ENCODE peak calls at places on chromosomes 11 and 22, in four cellular contexts. M, S, X and N are unnamed samples.

GRCh38 chr11:47766363-47767227 is 546 bp downstream of the FNBP4 start:
- DNase-seq in M (peak), S (peak), X (no peak), N (no peak)

GRCh38 chr11:73998846-73999575 is 9.9 kb downstream of the UCP3 start:
- DNase-seq in M (no peak), S (no peak), X (no peak), N (no peak)

GRCh38 chr11:47583844-47584243 is 2.6 kb upstream of the FAM180B start:
- DNase-seq in M (no peak), S (no peak), X (no peak), N (no peak)

GRCh38 chr11:133064152-133064877 is 468.0 kb downstream of the OPCML start:
- DNase-seq in M (peak), S (peak), X (peak), N (no peak)

GRCh38 chr11:45089845-45090499 is 56.5 kb upstream of the PRDM11 start:
- DNase-seq in M (no peak), S (no peak), X (no peak), N (no peak)

GRCh38 chr11:28697920-28698827 is 590.0 kb downstream of the METTL15 start:
- DNase-seq in M (peak), S (peak), X (peak), N (no peak)

GRCh38 chr22:31343235-31344191 is 2.6 kb downstream of the PATZ1 start:
- DNase-seq in M (peak), S (no peak), X (no peak), N (no peak)

GRCh38 chr22:39024923-39025322 is 4.0 kb downstream of the APOBEC3D start:
- DNase-seq in M (no peak), S (no peak), X (no peak), N (no peak)

GRCh38 chr11:57223601-57224000 is 13.4 kb downstream of the APLNR start:
- DNase-seq in M (no peak), S (no peak), X (no peak), N (no peak)

GRCh38 chr11:95363189-95363588 is 132.2 kb upstream of the SESN3 start:
- DNase-seq in M (no peak), S (no peak), X (no peak), N (no peak)

DNA sequence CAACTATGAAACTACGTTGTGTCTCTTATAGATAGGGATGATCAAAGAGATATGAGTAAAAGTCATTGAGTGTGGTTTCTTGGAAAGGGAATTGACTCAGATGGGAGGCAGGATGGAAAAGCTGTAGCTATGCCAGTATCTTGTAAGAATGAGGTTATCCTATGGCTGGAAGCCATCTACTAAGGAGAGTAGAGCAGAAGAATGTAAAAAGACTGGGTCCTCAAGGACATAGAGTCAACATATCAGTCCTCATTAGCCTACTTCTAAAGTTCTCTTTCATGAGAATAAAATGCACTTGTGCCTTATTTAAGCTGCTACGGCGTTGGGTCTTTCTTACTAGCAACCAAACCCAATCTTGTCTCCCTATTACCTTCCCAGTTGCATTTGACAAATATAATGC is 78.9 kb upstream of the POU2AF2 start:
- DNase-seq in M (no peak), S (no peak), X (no peak), N (no peak)
- TF ChIP-seq POLR2AphosphoS2 in M (no peak), S (no peak), X (no peak), N (no peak)

DNA sequence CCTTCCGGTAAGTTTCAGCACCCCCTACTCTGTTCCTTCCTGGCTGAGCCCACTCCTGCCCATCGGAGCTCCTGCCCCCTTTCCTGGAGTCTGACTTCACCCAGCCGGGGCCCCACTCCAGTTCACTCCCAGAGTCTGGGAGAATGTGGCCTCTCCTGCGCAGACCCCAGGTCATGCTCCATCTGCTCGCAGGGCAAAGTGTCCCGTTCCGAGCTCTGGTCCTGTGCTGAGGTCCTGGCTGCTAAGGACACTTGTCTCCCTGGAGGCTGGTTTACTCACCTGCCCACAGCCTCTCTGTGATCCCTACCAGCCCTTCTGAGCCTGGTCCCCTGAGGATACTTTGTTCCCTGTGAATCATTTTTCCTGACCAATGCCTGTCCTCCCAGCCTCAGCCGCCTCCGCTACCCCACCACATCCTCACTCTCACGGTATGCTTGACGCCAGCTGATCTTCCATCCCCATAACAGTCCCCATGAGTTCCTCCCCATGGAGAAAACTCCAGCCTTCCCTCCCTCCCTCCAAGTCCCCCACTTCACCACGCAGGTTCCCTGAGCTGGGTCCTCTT is 526 bp downstream of the IFITM10 start:
- DNase-seq in M (no peak), S (no peak), X (peak), N (no peak)
- TF ChIP-seq BHLHE40 in M (no peak), S (no peak), X (no peak), N (no peak)

GRCh38 chr11:4644233-4644632 is 451 bp downstream of the OR51E1 start:
- DNase-seq in M (no peak), S (no peak), X (no peak), N (no peak)
- TF ChIP-seq POLR2AphosphoS2 in M (no peak), S (no peak), X (no peak), N (no peak)

GRCh38 chr11:18986744-18987143 is 47.5 kb upstream of the MRGPRX1 start:
- DNase-seq in M (no peak), S (no peak), X (no peak), N (no peak)

GRCh38 chr11:18987454-18988231 is 48.4 kb upstream of the MRGPRX1 start:
- DNase-seq in M (no peak), S (no peak), X (no peak), N (no peak)

GRCh38 chr11:18981897-18982296 is 42.7 kb upstream of the MRGPRX1 start:
- DNase-seq in M (no peak), S (no peak), X (no peak), N (no peak)
- TF ChIP-seq BHLHE40 in M (no peak), S (no peak), X (no peak), N (no peak)

DNA sequence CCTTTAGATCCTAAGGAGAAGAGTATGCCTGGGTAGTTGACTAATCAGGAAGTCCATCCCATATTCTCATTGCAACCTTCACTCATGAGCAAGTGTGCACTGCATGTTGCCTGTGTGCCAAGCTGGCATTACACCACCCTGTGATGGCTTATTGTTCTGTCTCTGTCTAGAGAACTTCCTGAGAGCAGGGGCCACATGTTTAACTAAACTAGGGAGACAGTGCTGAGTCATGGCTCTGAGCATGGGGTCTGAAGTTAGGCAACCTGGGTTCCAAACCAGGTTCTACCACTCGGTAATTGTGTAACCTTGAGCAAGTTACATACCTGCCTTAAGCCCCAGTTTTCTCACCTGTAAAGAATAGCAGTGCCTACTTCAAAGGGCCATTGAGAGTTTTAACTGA is 39.6 kb downstream of the CSNK2A3 start:
- DNase-seq in M (peak), S (peak), X (peak), N (no peak)
- TF ChIP-seq POLR2AphosphoS2 in M (no peak), S (no peak), X (no peak), N (no peak)

DNA sequence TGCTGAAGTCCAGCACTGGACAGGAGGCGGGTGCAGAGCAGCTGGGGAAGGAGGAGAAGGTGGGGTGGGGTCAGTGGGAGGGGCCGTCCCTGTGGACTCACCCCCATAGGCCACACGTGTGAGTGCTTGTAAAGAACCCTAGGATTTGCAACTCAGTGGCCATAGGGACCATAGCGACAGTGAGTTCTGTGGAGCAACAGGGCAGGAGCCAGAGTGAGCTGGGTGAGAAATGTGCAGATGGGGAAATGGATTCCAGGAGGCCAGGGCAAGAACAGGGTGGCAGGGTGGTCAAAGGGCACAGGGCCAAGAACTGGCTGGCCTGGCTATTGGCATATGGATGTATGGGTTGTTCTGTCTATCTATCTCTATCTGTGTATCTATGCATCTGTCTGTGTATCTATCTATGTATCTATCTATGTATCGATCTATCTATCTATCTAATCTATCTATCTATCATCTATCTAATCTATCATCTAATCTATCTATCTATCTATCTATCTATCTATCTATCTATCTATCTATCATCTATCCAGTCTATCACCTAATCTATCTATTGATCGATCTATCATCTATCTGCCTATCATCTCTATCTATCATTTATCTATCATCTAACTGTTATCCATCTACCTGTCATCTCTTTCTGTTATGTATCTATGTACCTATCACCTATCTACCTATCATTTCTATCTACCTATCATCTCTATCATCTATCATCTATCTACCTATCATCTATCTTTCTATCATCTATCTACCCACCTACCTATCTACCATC is 889.0 kb downstream of the TBC1D22A start:
- DNase-seq in M (no peak), S (no peak), X (no peak), N (no peak)
- TF ChIP-seq BHLHE40 in M (no peak), S (no peak), X (no peak), N (no peak)

DNA sequence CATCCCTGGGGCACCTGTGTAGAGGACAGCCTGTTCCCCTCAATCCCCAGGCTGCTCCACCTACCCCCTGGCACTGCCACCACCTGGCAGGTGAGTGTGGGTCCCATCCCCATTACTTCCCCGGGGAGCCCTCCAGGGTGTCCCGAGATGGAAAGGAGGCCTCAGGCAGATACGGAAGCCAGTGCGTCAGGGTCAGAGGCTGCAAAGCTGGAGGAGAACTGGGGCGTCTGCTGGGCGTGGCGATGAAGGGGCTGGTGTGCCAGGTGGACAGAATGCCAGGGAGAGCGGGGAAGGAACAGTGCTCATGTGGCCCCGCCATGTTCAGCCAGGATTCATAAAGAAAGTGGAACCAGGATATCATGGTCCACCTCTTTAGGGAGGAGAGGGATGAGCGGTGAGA is 7.8 kb downstream of the YPEL1 start:
- DNase-seq in M (no peak), S (no peak), X (no peak), N (no peak)
- TF ChIP-seq POLR2AphosphoS2 in M (no peak), S (no peak), X (no peak), N (no peak)

GRCh38 chr11:69698362-69698761 is 5.5 kb downstream of the FGF19 start:
- DNase-seq in M (no peak), S (no peak), X (no peak), N (no peak)
- TF ChIP-seq BHLHE40 in M (no peak), S (no peak), X (no peak), N (no peak)